ENCODE peak calls at places on chromosomes 3 and 15, in four cellular contexts. J is K562, P is GM12878, X is HepG2. A is an unnamed sample.

GRCh38 chr3:55202320-55202719 is 274.5 kb upstream of the LRTM1 start:
- DNase-seq in J (no peak), P (no peak), X (no peak), A (no peak)

GRCh38 chr3:112579697-112580096 is 17.9 kb downstream of the SLC35A5 start:
- DNase-seq in J (no peak), P (no peak), X (no peak), A (no peak)

GRCh38 chr3:156675744-156676466 is 1.5 kb downstream of the TIPARP start:
- DNase-seq in J (peak), P (no peak), X (peak), A (no peak)

GRCh38 chr15:99732268-99732641 is 982 bp downstream of the LYSMD4 start:
- DNase-seq in J (no peak), P (no peak), X (no peak), A (no peak)

GRCh38 chr15:69035205-69035917 is 20.9 kb downstream of the NOX5 start:
- DNase-seq in J (peak), P (no peak), X (peak), A (peak)

GRCh38 chr3:134860141-134860540 is 65.1 kb downstream of the EPHB1 start:
- DNase-seq in J (no peak), P (no peak), X (no peak), A (no peak)

GRCh38 chr3:46895761-46896160 is 18.2 kb downstream of the PTH1R start:
- DNase-seq in J (no peak), P (no peak), X (no peak), A (no peak)

GRCh38 chr3:53821631-53822068 is 24.6 kb downstream of the CHDH start:
- DNase-seq in J (no peak), P (no peak), X (no peak), A (no peak)

GRCh38 chr3:52221141-52221562 is 4.3 kb downstream of the TLR9 start:
- DNase-seq in J (no peak), P (no peak), X (no peak), A (no peak)

GRCh38 chr3:186458306-186459107 is 85.7 kb downstream of the CRYGS start:
- DNase-seq in J (peak), P (no peak), X (no peak), A (no peak)

GRCh38 chr3:9619180-9619579 is 30.1 kb upstream of the MTMR14 start:
- DNase-seq in J (no peak), P (no peak), X (no peak), A (no peak)

GRCh38 chr3:9623148-9623547 is 26.2 kb upstream of the MTMR14 start:
- DNase-seq in J (no peak), P (no peak), X (no peak), A (no peak)

GRCh38 chr3:9625656-9626055 is 23.6 kb upstream of the MTMR14 start:
- DNase-seq in J (no peak), P (no peak), X (no peak), A (no peak)

GRCh38 chr3:9617736-9618135 is 31.6 kb upstream of the MTMR14 start:
- DNase-seq in J (no peak), P (no peak), X (no peak), A (no peak)

GRCh38 chr3:9622438-9622837 is 26.9 kb upstream of the MTMR14 start:
- DNase-seq in J (no peak), P (no peak), X (no peak), A (no peak)
- TF ChIP-seq FOXK2 in J (no peak), P (no peak), X (no peak), A (no peak)

DNA sequence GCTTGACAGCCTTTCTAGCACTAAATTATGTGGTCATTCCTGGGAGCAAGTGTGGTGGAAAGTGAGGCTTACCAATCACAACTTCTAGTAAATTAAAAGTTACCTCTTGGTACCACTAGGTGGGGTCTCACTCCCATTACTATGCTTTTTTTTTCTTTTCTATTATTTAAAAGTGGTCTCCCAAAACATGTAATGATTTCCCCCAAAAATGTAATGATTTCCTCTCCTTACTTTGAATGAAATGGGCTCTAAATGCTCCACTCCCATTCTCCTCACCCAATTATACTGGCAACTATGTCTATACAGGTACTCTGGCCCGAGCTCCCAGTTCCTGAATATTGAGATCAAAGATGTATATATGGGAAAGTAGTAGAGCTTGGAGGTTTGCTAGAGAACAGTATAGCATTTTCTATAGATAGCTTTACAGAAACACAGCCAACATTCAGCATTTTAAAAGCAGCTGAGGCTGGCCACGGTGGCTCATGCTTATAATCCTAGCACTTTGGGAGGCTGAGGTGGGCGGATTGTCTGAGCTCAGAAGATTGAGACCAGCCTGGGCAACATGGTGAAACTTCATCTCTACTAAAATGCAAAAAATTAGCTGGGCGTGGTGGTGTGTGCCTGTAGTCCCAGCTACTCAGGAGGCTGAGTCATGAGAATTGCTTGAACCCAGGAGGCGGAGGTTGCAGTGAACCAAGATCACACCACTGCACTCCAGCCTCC is 70.9 kb downstream of the DCUN1D1 start:
- DNase-seq in J (peak), P (no peak), X (no peak), A (peak)
- TF ChIP-seq BHLHE40 in J (no peak), P (no peak), X (no peak), A (no peak)

GRCh38 chr15:100972975-100973350 is 53.8 kb downstream of the LRRK1 start:
- DNase-seq in J (no peak), P (no peak), X (no peak), A (no peak)

GRCh38 chr15:100980410-100981046 is 61.4 kb downstream of the LRRK1 start:
- DNase-seq in J (no peak), P (no peak), X (no peak), A (no peak)

GRCh38 chr15:100973351-100974034 is 54.3 kb downstream of the LRRK1 start:
- DNase-seq in J (no peak), P (no peak), X (no peak), A (no peak)

GRCh38 chr15:100975043-100975442 is 55.9 kb downstream of the LRRK1 start:
- DNase-seq in J (no peak), P (no peak), X (no peak), A (no peak)
- TF ChIP-seq FOXK2 in J (no peak), P (no peak), X (no peak), A (no peak)

GRCh38 chr3:188627652-188628051 is 473.7 kb downstream of the LPP start:
- DNase-seq in J (no peak), P (no peak), X (no peak), A (no peak)

GRCh38 chr3:188624828-188625227 is 470.9 kb downstream of the LPP start:
- DNase-seq in J (no peak), P (no peak), X (no peak), A (no peak)

GRCh38 chr3:188620752-188621151 is 466.8 kb downstream of the LPP start:
- DNase-seq in J (no peak), P (no peak), X (no peak), A (no peak)

DNA sequence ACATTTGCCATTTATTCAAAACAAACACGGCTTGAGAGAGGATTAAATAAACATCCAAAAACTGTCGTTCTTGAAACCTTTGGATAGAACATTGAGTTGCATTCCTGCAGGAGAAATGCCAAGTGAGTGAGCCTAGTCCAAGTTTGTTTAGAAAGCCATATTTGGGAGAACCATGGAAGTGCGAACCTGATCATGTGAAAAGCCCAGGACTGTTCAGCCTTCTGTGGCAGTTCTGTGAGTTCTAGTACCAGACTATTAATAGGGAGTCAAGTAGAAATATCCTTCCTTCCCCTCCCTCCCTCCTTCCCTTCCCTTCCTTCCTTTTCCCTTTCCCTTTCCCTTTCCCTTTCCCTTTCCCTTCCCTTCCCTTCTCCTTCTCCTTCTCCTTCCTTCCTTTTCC is 470.4 kb downstream of the LPP start:
- DNase-seq in J (no peak), P (no peak), X (no peak), A (no peak)
- TF ChIP-seq BHLHE40 in J (no peak), P (no peak), X (no peak), A (no peak)

DNA sequence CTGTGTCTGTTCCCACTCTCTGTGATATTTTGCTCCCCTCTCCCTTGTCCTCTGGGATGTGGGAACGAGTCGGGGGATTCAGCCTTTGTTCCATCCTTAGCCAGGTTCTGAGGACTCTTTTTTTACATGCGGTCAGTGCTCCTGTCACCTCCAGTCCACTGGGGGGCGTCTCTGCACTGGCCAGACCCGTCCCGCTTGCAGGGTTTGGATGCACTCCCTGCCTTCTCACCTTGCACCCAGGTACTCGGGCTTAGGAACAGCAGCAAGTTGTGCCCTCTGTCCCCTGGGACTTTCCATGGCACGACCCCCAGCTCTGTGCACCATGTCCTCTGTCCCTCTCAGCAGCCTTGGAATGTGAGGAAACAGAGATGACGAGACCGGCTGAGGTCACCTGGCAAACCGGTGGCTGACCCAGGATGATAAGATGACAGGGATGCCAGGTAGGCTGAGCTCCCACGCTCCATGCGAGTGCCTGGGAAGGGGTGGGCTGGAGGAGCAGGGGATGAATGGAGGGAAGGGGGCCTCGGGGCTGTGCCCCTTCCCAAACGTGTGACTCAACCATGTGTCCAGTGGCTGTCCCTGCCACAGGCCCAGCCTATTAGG is 27.3 kb upstream of the FGD5 start:
- DNase-seq in J (peak), P (no peak), X (peak), A (peak)
- TF ChIP-seq FOXK2 in J (no peak), P (no peak), X (no peak), A (no peak)

GRCh38 chr15:29612701-29613100 is 209.6 kb downstream of the TJP1 start:
- DNase-seq in J (no peak), P (no peak), X (no peak), A (no peak)
- TF ChIP-seq BHLHE40 in J (no peak), P (no peak), X (no peak), A (no peak)

GRCh38 chr15:41932511-41932910 is 38.7 kb upstream of the SPTBN5 start:
- DNase-seq in J (no peak), P (no peak), X (no peak), A (no peak)

GRCh38 chr15:41932101-41932500 is 38.2 kb upstream of the SPTBN5 start:
- DNase-seq in J (no peak), P (no peak), X (no peak), A (no peak)

GRCh38 chr15:41930867-41931222 is 37.0 kb upstream of the SPTBN5 start:
- DNase-seq in J (no peak), P (no peak), X (no peak), A (no peak)

GRCh38 chr15:41928637-41929620 is 35.1 kb upstream of the SPTBN5 start:
- DNase-seq in J (no peak), P (peak), X (no peak), A (no peak)

GRCh38 chr15:41930221-41930866 is 36.5 kb upstream of the SPTBN5 start:
- DNase-seq in J (no peak), P (peak), X (peak), A (no peak)
- TF ChIP-seq FOXK2 in J (no peak), P (no peak), X (no peak), A (no peak)

DNA sequence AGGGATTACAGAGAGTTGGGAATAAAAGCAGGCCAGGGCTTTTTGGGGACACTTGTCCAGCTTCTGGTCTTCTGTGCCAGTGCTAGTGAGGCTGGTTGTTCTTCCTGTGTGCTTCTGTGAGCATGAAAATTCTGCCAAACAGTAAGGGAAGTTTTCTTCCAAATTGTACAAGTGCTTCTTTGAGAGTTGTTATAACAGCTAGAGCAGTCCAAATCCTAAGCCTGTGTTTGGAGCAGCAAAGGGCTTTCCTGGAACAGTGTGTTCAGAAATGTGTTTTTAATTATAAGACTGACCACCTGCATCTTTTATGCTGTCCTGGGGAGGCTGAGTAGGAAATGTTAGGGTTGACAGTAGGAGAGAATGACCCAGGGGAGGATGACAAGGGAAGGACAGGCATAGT is 223.0 kb upstream of the P2RY1 start:
- DNase-seq in J (no peak), P (no peak), X (no peak), A (no peak)
- TF ChIP-seq BHLHE40 in J (no peak), P (no peak), X (no peak), A (no peak)

GRCh38 chr3:99458013-99458412 is 180.4 kb upstream of the COL8A1 start:
- DNase-seq in J (no peak), P (no peak), X (no peak), A (no peak)
- TF ChIP-seq FOXK2 in J (no peak), P (no peak), X (no peak), A (no peak)

A was measured in HEK293T.